ENCODE peak calls at places on chromosomes 5 and 9, in four cellular contexts. One of them, this sample, is unnamed.

GRCh38 chr5:102826629-102827028 is 71.5 kb downstream of the PAM start:
- DNase-seq in cardiac muscle cell: no peak
- DNase-seq in body of pancreas: no peak
- DNase-seq in right lobe of liver: no peak
- DNase-seq in this sample: no peak

GRCh38 chr5:136042665-136043121 is 13.9 kb downstream of the TGFBI start:
- DNase-seq in cardiac muscle cell: no peak
- DNase-seq in body of pancreas: no peak
- DNase-seq in right lobe of liver: no peak
- DNase-seq in this sample: no peak

GRCh38 chr5:139659673-139660072 is 11.5 kb downstream of the CXXC5 start:
- DNase-seq in cardiac muscle cell: peak; percentile 69
- DNase-seq in body of pancreas: no peak
- DNase-seq in right lobe of liver: no peak
- DNase-seq in this sample: no peak

GRCh38 chr5:55231476-55232193 is 1.8 kb downstream of the CCNO start:
- DNase-seq in cardiac muscle cell: peak; percentile 46
- DNase-seq in body of pancreas: peak; percentile 45
- DNase-seq in right lobe of liver: no peak
- DNase-seq in this sample: peak; percentile 47

GRCh38 chr9:111632051-111632450 is 917 bp downstream of the DNAJC25 start:
- DNase-seq in cardiac muscle cell: no peak
- DNase-seq in body of pancreas: no peak
- DNase-seq in right lobe of liver: no peak
- DNase-seq in this sample: no peak

GRCh38 chr5:168920019-168920813 is 341.0 kb upstream of the PANK3 start:
- DNase-seq in cardiac muscle cell: no peak
- DNase-seq in body of pancreas: no peak
- DNase-seq in right lobe of liver: no peak
- DNase-seq in this sample: peak; percentile 58

GRCh38 chr5:141734501-141735231 is 52.6 kb upstream of the ARAP3 start:
- DNase-seq in cardiac muscle cell: peak; percentile 85
- DNase-seq in body of pancreas: peak; percentile 34
- DNase-seq in right lobe of liver: no peak
- DNase-seq in this sample: no peak

GRCh38 chr9:108474356-108474755 is 381.4 kb downstream of the ACTL7B start:
- DNase-seq in cardiac muscle cell: no peak
- DNase-seq in body of pancreas: no peak
- DNase-seq in right lobe of liver: no peak
- DNase-seq in this sample: no peak

GRCh38 chr5:68656936-68657857 is 436.6 kb upstream of the SLC30A5 start:
- DNase-seq in cardiac muscle cell: no peak
- DNase-seq in body of pancreas: peak; percentile 16
- DNase-seq in right lobe of liver: no peak
- DNase-seq in this sample: no peak

GRCh38 chr9:131365546-131365945 is 28.3 kb upstream of the PRRC2B start:
- DNase-seq in cardiac muscle cell: no peak
- DNase-seq in body of pancreas: no peak
- DNase-seq in right lobe of liver: no peak
- DNase-seq in this sample: no peak

GRCh38 chr5:126871441-126871840 is 94.5 kb downstream of the LMNB1 start:
- DNase-seq in cardiac muscle cell: no peak
- DNase-seq in body of pancreas: no peak
- DNase-seq in right lobe of liver: no peak
- DNase-seq in this sample: no peak

GRCh38 chr9:7976167-7976755 is 176.7 kb upstream of the DMAC1 start:
- DNase-seq in cardiac muscle cell: no peak
- DNase-seq in body of pancreas: no peak
- DNase-seq in right lobe of liver: no peak
- DNase-seq in this sample: no peak

GRCh38 chr9:1046639-1047604 is 3.2 kb upstream of the DMRT2 start:
- DNase-seq in cardiac muscle cell: peak; percentile 18
- DNase-seq in body of pancreas: no peak
- DNase-seq in right lobe of liver: no peak
- DNase-seq in this sample: no peak

GRCh38 chr5:10633271-10634049 is 69.6 kb downstream of the ANKRD33B start:
- DNase-seq in cardiac muscle cell: no peak
- DNase-seq in body of pancreas: no peak
- DNase-seq in right lobe of liver: no peak
- DNase-seq in this sample: no peak

GRCh38 chr5:176774216-176775171 is 35.9 kb upstream of the UNC5A start:
- DNase-seq in cardiac muscle cell: no peak
- DNase-seq in body of pancreas: no peak
- DNase-seq in right lobe of liver: peak; percentile 35
- DNase-seq in this sample: no peak

GRCh38 chr9:19409406-19410194 is 791 bp downstream of the ACER2 start:
- DNase-seq in cardiac muscle cell: peak; percentile 15
- DNase-seq in body of pancreas: peak; percentile 48
- DNase-seq in right lobe of liver: peak; percentile 49
- DNase-seq in this sample: no peak

GRCh38 chr5:173443971-173444370 is 115.8 kb upstream of the STC2 start:
- DNase-seq in cardiac muscle cell: no peak
- DNase-seq in body of pancreas: no peak
- DNase-seq in right lobe of liver: no peak
- DNase-seq in this sample: no peak
- H3K9me3 ChIP-seq in cardiac muscle cell: no peaks in the 10 kb centered on the region
- H3K9me3 ChIP-seq in body of pancreas: no peaks in the 10 kb centered on the region
- H3K9me3 ChIP-seq in right lobe of liver: no peaks in the 10 kb centered on the region
- H3K9me3 ChIP-seq in this sample: no peaks in the 10 kb centered on the region

DNA sequence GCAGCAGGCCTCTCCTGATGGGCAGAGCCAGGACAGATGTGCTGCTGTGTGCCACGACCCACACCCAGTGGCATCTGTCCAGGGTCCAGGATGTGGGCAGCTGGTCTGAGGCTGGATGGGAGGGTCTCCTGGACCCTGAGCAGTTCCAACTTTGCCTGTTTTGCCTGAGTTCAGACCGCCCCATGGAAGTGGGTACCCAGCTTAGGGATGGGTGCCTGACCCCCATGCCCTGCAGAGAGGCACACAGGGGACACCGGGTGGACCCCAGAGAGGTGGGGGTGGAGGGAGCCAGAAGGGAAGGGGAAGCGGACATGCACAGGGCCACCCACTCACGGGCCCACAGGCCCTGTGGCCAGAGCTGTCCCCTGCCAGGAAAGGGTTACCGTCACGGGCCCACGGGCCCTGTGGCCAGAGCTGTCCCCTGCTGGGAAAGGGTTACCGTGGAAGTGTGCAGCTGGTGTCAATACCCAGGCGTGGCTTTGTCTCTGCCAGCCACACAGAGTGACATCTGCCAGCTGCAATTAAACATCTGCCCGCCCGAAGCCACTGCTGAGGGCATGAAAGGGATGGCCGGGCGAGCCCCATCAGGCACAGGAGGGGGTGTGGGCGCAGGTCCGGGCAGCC is 50.0 kb downstream of the NACC2 start:
- DNase-seq in cardiac muscle cell: no peak
- DNase-seq in body of pancreas: no peak
- DNase-seq in right lobe of liver: peak; percentile 45
- DNase-seq in this sample: no peak
- H3K4me1 ChIP-seq in cardiac muscle cell: no peaks in the 10 kb centered on the region
- H3K4me1 ChIP-seq in body of pancreas: peaks cover under 1% of the 10 kb centered on the region
- H3K4me1 ChIP-seq in right lobe of liver: no peaks in the 10 kb centered on the region
- H3K4me1 ChIP-seq in this sample: peaks cover 24% of the 10 kb centered on the region

DNA sequence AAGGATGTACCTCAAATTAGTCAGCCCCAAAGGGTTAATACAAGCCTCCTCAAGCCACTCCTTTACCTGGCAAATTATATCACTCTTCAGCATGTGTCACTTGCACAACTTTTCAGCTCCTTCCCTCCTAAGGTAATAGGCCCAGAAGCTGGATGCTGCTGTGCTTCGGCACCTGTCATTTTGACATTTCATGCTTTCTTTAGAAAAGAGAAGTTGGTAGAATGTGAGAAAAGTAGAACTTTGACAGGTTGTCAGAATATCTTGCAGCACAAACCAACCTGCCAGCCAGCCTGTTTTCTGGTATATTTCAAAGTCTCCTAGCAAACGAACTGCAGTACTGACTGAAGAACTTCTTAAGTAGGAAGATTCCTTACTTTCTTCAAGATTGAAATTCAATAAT is 2136.9 kb downstream of the MAT2B start:
- DNase-seq in cardiac muscle cell: no peak
- DNase-seq in body of pancreas: no peak
- DNase-seq in right lobe of liver: no peak
- DNase-seq in this sample: no peak
- H3K9me3 ChIP-seq in cardiac muscle cell: no peaks in the 10 kb centered on the region
- H3K9me3 ChIP-seq in body of pancreas: no peaks in the 10 kb centered on the region
- H3K9me3 ChIP-seq in right lobe of liver: no peaks in the 10 kb centered on the region
- H3K9me3 ChIP-seq in this sample: no peaks in the 10 kb centered on the region

DNA sequence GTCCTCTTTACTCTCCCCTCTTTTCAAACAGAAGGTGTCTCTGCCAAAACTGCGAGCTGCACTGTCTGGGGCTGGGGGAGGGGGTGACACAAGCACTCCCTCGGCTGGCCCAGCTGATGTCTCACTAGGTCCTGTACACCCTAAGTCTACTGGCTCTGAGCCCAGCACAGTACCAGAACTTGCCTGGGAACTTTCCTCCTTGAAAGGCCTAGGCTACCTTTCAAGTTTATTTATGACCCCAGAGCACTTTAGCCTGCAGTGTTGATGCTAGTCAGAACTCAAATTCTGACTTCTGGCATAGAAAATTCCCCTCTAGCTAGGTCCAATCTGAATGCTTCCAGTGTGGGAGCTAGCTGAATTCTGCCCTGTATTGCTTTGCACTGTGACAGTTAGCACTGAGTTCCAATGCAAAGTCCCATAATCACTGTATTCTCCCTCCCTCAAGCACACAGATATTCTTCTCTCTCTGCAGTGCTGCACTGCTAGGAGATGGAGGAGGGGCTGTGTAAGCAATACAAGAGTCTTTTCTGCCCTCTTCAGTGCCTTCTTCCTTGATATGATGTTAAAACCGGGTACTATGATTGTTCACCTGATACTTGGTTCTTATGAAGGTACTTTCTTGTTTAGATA is 10.5 kb downstream of the LURAP1L start:
- DNase-seq in cardiac muscle cell: no peak
- DNase-seq in body of pancreas: peak; percentile 40
- DNase-seq in right lobe of liver: peak; percentile 55
- DNase-seq in this sample: peak; percentile 61
- H3K4me1 ChIP-seq in cardiac muscle cell: no peaks in the 10 kb centered on the region
- H3K4me1 ChIP-seq in body of pancreas: peaks cover 19% of the 10 kb centered on the region
- H3K4me1 ChIP-seq in right lobe of liver: no peaks in the 10 kb centered on the region
- H3K4me1 ChIP-seq in this sample: peaks cover 16% of the 10 kb centered on the region

GRCh38 chr5:2523180-2523579 is 228.3 kb downstream of the IRX2 start:
- DNase-seq in cardiac muscle cell: no peak
- DNase-seq in body of pancreas: no peak
- DNase-seq in right lobe of liver: no peak
- DNase-seq in this sample: no peak
- H3K9me3 ChIP-seq in cardiac muscle cell: no peaks in the 10 kb centered on the region
- H3K9me3 ChIP-seq in body of pancreas: no peaks in the 10 kb centered on the region
- H3K9me3 ChIP-seq in right lobe of liver: no peaks in the 10 kb centered on the region
- H3K9me3 ChIP-seq in this sample: no peaks in the 10 kb centered on the region

GRCh38 chr5:65103674-65104035 is 334.9 kb downstream of the CWC27 start:
- DNase-seq in cardiac muscle cell: no peak
- DNase-seq in body of pancreas: peak; percentile 14
- DNase-seq in right lobe of liver: no peak
- DNase-seq in this sample: no peak

GRCh38 chr5:65104831-65105230 is 336.1 kb downstream of the CWC27 start:
- DNase-seq in cardiac muscle cell: no peak
- DNase-seq in body of pancreas: no peak
- DNase-seq in right lobe of liver: no peak
- DNase-seq in this sample: no peak

GRCh38 chr5:65102501-65102825 is 333.7 kb downstream of the CWC27 start:
- DNase-seq in cardiac muscle cell: no peak
- DNase-seq in body of pancreas: no peak
- DNase-seq in right lobe of liver: no peak
- DNase-seq in this sample: no peak

GRCh38 chr5:65102826-65103673 is 334.3 kb downstream of the CWC27 start:
- DNase-seq in cardiac muscle cell: no peak
- DNase-seq in body of pancreas: peak; percentile 63
- DNase-seq in right lobe of liver: peak; percentile 69
- DNase-seq in this sample: peak; percentile 82

DNA sequence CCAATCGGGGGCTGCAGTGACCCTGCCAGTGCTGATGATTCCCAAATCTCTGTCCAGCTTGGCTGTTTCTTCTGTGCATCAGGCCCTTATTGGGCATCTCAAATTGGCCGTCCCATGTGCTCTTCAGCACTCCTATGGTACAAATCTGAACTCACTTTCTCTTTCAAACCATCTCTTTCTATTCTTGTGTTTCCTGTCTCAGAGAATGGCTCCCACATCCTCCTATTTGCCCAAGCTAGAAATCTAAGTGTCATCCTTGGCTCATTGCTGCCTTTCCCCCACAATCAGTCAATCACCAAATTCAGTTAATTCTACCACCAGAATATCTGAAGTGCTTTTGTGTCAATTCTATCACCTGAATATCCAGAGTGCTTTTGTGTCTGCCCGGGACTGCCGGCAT is 336.6 kb downstream of the CWC27 start:
- DNase-seq in cardiac muscle cell: no peak
- DNase-seq in body of pancreas: no peak
- DNase-seq in right lobe of liver: no peak
- DNase-seq in this sample: no peak
- H3K4me1 ChIP-seq in cardiac muscle cell: no peaks in the 10 kb centered on the region
- H3K4me1 ChIP-seq in body of pancreas: peaks cover 9% of the 10 kb centered on the region
- H3K4me1 ChIP-seq in right lobe of liver: no peaks in the 10 kb centered on the region
- H3K4me1 ChIP-seq in this sample: peaks cover 12% of the 10 kb centered on the region